ENCODE peak calls at places on chromosome 2, in six cellular contexts. One of them, this sample, is unnamed.

GRCh38 chr2:20210462-20210861 is 14.5 kb downstream of the SDC1 start:
- DNase-seq in kidney: no peak
- DNase-seq in NCI-H2171 treated with DMSO at 0.1 percent for 48 hours: no peak
- DNase-seq in NCI-H345: no peak
- DNase-seq in NCI-H1105: no peak
- DNase-seq in DND-41: no peak
- DNase-seq in this sample: no peak

GRCh38 chr2:26562811-26563645 is 78.1 kb downstream of the CIB4 start:
- DNase-seq in kidney: peak; percentile 88
- DNase-seq in NCI-H2171 treated with DMSO at 0.1 percent for 48 hours: no peak
- DNase-seq in NCI-H345: peak; percentile 57
- DNase-seq in NCI-H1105: peak; percentile 50
- DNase-seq in DND-41: peak; percentile 12
- DNase-seq in this sample: no peak

GRCh38 chr2:10941383-10941782 is 29.6 kb downstream of the KCNF1 start:
- DNase-seq in kidney: no peak
- DNase-seq in NCI-H2171 treated with DMSO at 0.1 percent for 48 hours: peak; percentile 22
- DNase-seq in NCI-H345: no peak
- DNase-seq in NCI-H1105: no peak
- DNase-seq in DND-41: no peak
- DNase-seq in this sample: no peak

GRCh38 chr2:53600835-53601234 is 166.8 kb upstream of the CHAC2 start:
- DNase-seq in kidney: no peak
- DNase-seq in NCI-H2171 treated with DMSO at 0.1 percent for 48 hours: peak; percentile 62
- DNase-seq in NCI-H345: peak; percentile 34
- DNase-seq in NCI-H1105: peak; percentile 81
- DNase-seq in DND-41: no peak
- DNase-seq in this sample: peak; percentile 38

GRCh38 chr2:96839288-96839874 is 4.4 kb downstream of the ANKRD23 start:
- DNase-seq in kidney: peak; percentile 88
- DNase-seq in NCI-H2171 treated with DMSO at 0.1 percent for 48 hours: no peak
- DNase-seq in NCI-H345: no peak
- DNase-seq in NCI-H1105: no peak
- DNase-seq in DND-41: peak; percentile 21
- DNase-seq in this sample: no peak

GRCh38 chr2:70936979-70937811 is 1.5 kb downstream of the ATP6V1B1 start:
- DNase-seq in kidney: no peak
- DNase-seq in NCI-H2171 treated with DMSO at 0.1 percent for 48 hours: no peak
- DNase-seq in NCI-H345: no peak
- DNase-seq in NCI-H1105: no peak
- DNase-seq in DND-41: no peak
- DNase-seq in this sample: no peak

GRCh38 chr2:63591566-63592175 is 2.9 kb downstream of the MDH1 start:
- DNase-seq in kidney: no peak
- DNase-seq in NCI-H2171 treated with DMSO at 0.1 percent for 48 hours: no peak
- DNase-seq in NCI-H345: no peak
- DNase-seq in NCI-H1105: no peak
- DNase-seq in DND-41: no peak
- DNase-seq in this sample: no peak

GRCh38 chr2:129004940-129005490 is 686.3 kb upstream of the HS6ST1 start:
- DNase-seq in kidney: no peak
- DNase-seq in NCI-H2171 treated with DMSO at 0.1 percent for 48 hours: no peak
- DNase-seq in NCI-H345: no peak
- DNase-seq in NCI-H1105: no peak
- DNase-seq in DND-41: no peak
- DNase-seq in this sample: no peak

GRCh38 chr2:108593547-108594098 is 59.4 kb downstream of the LIMS1 start:
- DNase-seq in kidney: no peak
- DNase-seq in NCI-H2171 treated with DMSO at 0.1 percent for 48 hours: no peak
- DNase-seq in NCI-H345: no peak
- DNase-seq in NCI-H1105: no peak
- DNase-seq in DND-41: no peak
- DNase-seq in this sample: peak; percentile 94

GRCh38 chr2:24421668-24422067 is 61.3 kb upstream of the ITSN2 start:
- DNase-seq in kidney: no peak
- DNase-seq in NCI-H2171 treated with DMSO at 0.1 percent for 48 hours: peak; percentile 21
- DNase-seq in NCI-H345: peak; percentile 66
- DNase-seq in NCI-H1105: peak; percentile 47
- DNase-seq in DND-41: peak; percentile 64
- DNase-seq in this sample: no peak

GRCh38 chr2:143939976-143940375 is 579.9 kb downstream of the ZEB2 start:
- DNase-seq in kidney: no peak
- DNase-seq in NCI-H2171 treated with DMSO at 0.1 percent for 48 hours: no peak
- DNase-seq in NCI-H345: no peak
- DNase-seq in NCI-H1105: no peak
- DNase-seq in DND-41: no peak
- DNase-seq in this sample: no peak

GRCh38 chr2:222568866-222569265 is 87.0 kb downstream of the FARSB start:
- DNase-seq in kidney: no peak
- DNase-seq in NCI-H2171 treated with DMSO at 0.1 percent for 48 hours: peak; percentile 90
- DNase-seq in NCI-H345: peak; percentile 30
- DNase-seq in NCI-H1105: peak; percentile 66
- DNase-seq in DND-41: no peak
- DNase-seq in this sample: no peak

GRCh38 chr2:235238537-235238936 is 255.3 kb upstream of the AGAP1 start:
- DNase-seq in kidney: peak; percentile 71
- DNase-seq in NCI-H2171 treated with DMSO at 0.1 percent for 48 hours: peak; percentile 29
- DNase-seq in NCI-H345: no peak
- DNase-seq in NCI-H1105: peak; percentile 72
- DNase-seq in DND-41: no peak
- DNase-seq in this sample: peak; percentile 28

GRCh38 chr2:8004250-8004681 is 677.6 kb upstream of the ID2 start:
- DNase-seq in kidney: no peak
- DNase-seq in NCI-H2171 treated with DMSO at 0.1 percent for 48 hours: peak; percentile 83
- DNase-seq in NCI-H345: peak; percentile 5
- DNase-seq in NCI-H1105: no peak
- DNase-seq in DND-41: no peak
- DNase-seq in this sample: peak; percentile 16

GRCh38 chr2:241502281-241502680 is 6.1 kb downstream of the STK25 start:
- DNase-seq in kidney: no peak
- DNase-seq in NCI-H2171 treated with DMSO at 0.1 percent for 48 hours: no peak
- DNase-seq in NCI-H345: no peak
- DNase-seq in NCI-H1105: no peak
- DNase-seq in DND-41: no peak
- DNase-seq in this sample: no peak

GRCh38 chr2:23380562-23381065 is 4.4 kb upstream of the KLHL29 start:
- DNase-seq in kidney: no peak
- DNase-seq in NCI-H2171 treated with DMSO at 0.1 percent for 48 hours: peak; percentile 71
- DNase-seq in NCI-H345: no peak
- DNase-seq in NCI-H1105: no peak
- DNase-seq in DND-41: peak; percentile 67
- DNase-seq in this sample: no peak

GRCh38 chr2:46554381-46554780 is 75.0 kb downstream of the TMEM247 start:
- DNase-seq in kidney: no peak
- DNase-seq in NCI-H2171 treated with DMSO at 0.1 percent for 48 hours: no peak
- DNase-seq in NCI-H345: no peak
- DNase-seq in NCI-H1105: no peak
- DNase-seq in DND-41: no peak
- DNase-seq in this sample: no peak

GRCh38 chr2:5111581-5111980 is 580.6 kb upstream of the SOX11 start:
- DNase-seq in kidney: no peak
- DNase-seq in NCI-H2171 treated with DMSO at 0.1 percent for 48 hours: peak; percentile 56
- DNase-seq in NCI-H345: peak; percentile 93
- DNase-seq in NCI-H1105: peak; percentile 85
- DNase-seq in DND-41: no peak
- DNase-seq in this sample: no peak

GRCh38 chr2:95300391-95300938 is 3.3 kb downstream of the KCNIP3 start:
- DNase-seq in kidney: no peak
- DNase-seq in NCI-H2171 treated with DMSO at 0.1 percent for 48 hours: peak; percentile 87
- DNase-seq in NCI-H345: peak; percentile 86
- DNase-seq in NCI-H1105: peak; percentile 81
- DNase-seq in DND-41: peak; percentile 74
- DNase-seq in this sample: no peak

GRCh38 chr2:74186038-74186437 is 7.4 kb upstream of the MOB1A start:
- DNase-seq in kidney: no peak
- DNase-seq in NCI-H2171 treated with DMSO at 0.1 percent for 48 hours: no peak
- DNase-seq in NCI-H345: no peak
- DNase-seq in NCI-H1105: no peak
- DNase-seq in DND-41: no peak
- DNase-seq in this sample: no peak

GRCh38 chr2:3073721-3074120 is 303.9 kb downstream of the EIPR1 start:
- DNase-seq in kidney: no peak
- DNase-seq in NCI-H2171 treated with DMSO at 0.1 percent for 48 hours: no peak
- DNase-seq in NCI-H345: no peak
- DNase-seq in NCI-H1105: no peak
- DNase-seq in DND-41: no peak
- DNase-seq in this sample: no peak

GRCh38 chr2:142957143-142957542 is 79.7 kb downstream of the KYNU start:
- DNase-seq in kidney: no peak
- DNase-seq in NCI-H2171 treated with DMSO at 0.1 percent for 48 hours: no peak
- DNase-seq in NCI-H345: no peak
- DNase-seq in NCI-H1105: no peak
- DNase-seq in DND-41: no peak
- DNase-seq in this sample: no peak

GRCh38 chr2:159146930-159147666 is 139.4 kb downstream of the WDSUB1 start:
- DNase-seq in kidney: peak; percentile 79
- DNase-seq in NCI-H2171 treated with DMSO at 0.1 percent for 48 hours: peak; percentile 96
- DNase-seq in NCI-H345: no peak
- DNase-seq in NCI-H1105: peak; percentile 49
- DNase-seq in DND-41: no peak
- DNase-seq in this sample: no peak

GRCh38 chr2:237500681-237501424 is 13.8 kb downstream of the MLPH start:
- DNase-seq in kidney: peak; percentile 72
- DNase-seq in NCI-H2171 treated with DMSO at 0.1 percent for 48 hours: no peak
- DNase-seq in NCI-H345: no peak
- DNase-seq in NCI-H1105: no peak
- DNase-seq in DND-41: no peak
- DNase-seq in this sample: peak; percentile 69

GRCh38 chr2:231127936-231128335 is 3.1 kb upstream of the HTR2B start:
- DNase-seq in kidney: no peak
- DNase-seq in NCI-H2171 treated with DMSO at 0.1 percent for 48 hours: no peak
- DNase-seq in NCI-H345: no peak
- DNase-seq in NCI-H1105: no peak
- DNase-seq in DND-41: no peak
- DNase-seq in this sample: no peak

GRCh38 chr2:45960057-45960863 is 308.8 kb downstream of the PRKCE start:
- DNase-seq in kidney: no peak
- DNase-seq in NCI-H2171 treated with DMSO at 0.1 percent for 48 hours: no peak
- DNase-seq in NCI-H345: no peak
- DNase-seq in NCI-H1105: no peak
- DNase-seq in DND-41: no peak
- DNase-seq in this sample: no peak

GRCh38 chr2:227406177-227407031 is 18.7 kb upstream of the SCYGR1 start:
- DNase-seq in kidney: no peak
- DNase-seq in NCI-H2171 treated with DMSO at 0.1 percent for 48 hours: peak; percentile 77
- DNase-seq in NCI-H345: peak; percentile 93
- DNase-seq in NCI-H1105: peak; percentile 87
- DNase-seq in DND-41: no peak
- DNase-seq in this sample: peak; percentile 90

GRCh38 chr2:215401896-215402379 is 33.9 kb downstream of the FN1 start:
- DNase-seq in kidney: no peak
- DNase-seq in NCI-H2171 treated with DMSO at 0.1 percent for 48 hours: peak; percentile 64
- DNase-seq in NCI-H345: no peak
- DNase-seq in NCI-H1105: no peak
- DNase-seq in DND-41: peak; percentile 34
- DNase-seq in this sample: peak; percentile 67

GRCh38 chr2:79723830-79724229 is 211.0 kb downstream of the CTNNA2 start:
- DNase-seq in kidney: no peak
- DNase-seq in NCI-H2171 treated with DMSO at 0.1 percent for 48 hours: no peak
- DNase-seq in NCI-H345: no peak
- DNase-seq in NCI-H1105: no peak
- DNase-seq in DND-41: no peak
- DNase-seq in this sample: peak; percentile 12

GRCh38 chr2:170139276-170139967 is 38.5 kb upstream of the MYO3B start:
- DNase-seq in kidney: no peak
- DNase-seq in NCI-H2171 treated with DMSO at 0.1 percent for 48 hours: no peak
- DNase-seq in NCI-H345: no peak
- DNase-seq in NCI-H1105: no peak
- DNase-seq in DND-41: peak; percentile 22
- DNase-seq in this sample: no peak

GRCh38 chr2:191114403-191114886 is 36.3 kb downstream of the STAT4 start:
- DNase-seq in kidney: no peak
- DNase-seq in NCI-H2171 treated with DMSO at 0.1 percent for 48 hours: no peak
- DNase-seq in NCI-H345: no peak
- DNase-seq in NCI-H1105: no peak
- DNase-seq in DND-41: no peak
- DNase-seq in this sample: no peak